ENCODE peak calls at places on chromosomes 7 and 10, in six cellular contexts. One of them, this sample, is unnamed.

GRCh38 chr7:148116195-148116594 is 474.4 kb upstream of the C7orf33 start:
- DNase-seq in AG04449: no peak
- DNase-seq in stimulated activated CD8-positive, alpha-beta memory T cell treated with anti-CD3 and anti-CD28 coated beads, Interleukin-2, amount 100 ng/mL, for 48 hours: no peak
- DNase-seq in colonic mucosa: no peak
- DNase-seq in AG10803: no peak
- DNase-seq in sigmoid colon: no peak
- DNase-seq in this sample: no peak

GRCh38 chr7:132782777-132783633 is 206.7 kb upstream of the PLXNA4 start:
- DNase-seq in AG10803: peak
- DNase-seq in sigmoid colon: no peak
- DNase-seq in colonic mucosa: no peak
- DNase-seq in stimulated activated CD8-positive, alpha-beta memory T cell treated with anti-CD3 and anti-CD28 coated beads, Interleukin-2, amount 100 ng/mL, for 48 hours: no peak
- DNase-seq in AG04449: peak
- DNase-seq in this sample: no peak

GRCh38 chr7:51263631-51264484 is 52.8 kb downstream of the COBL start:
- DNase-seq in AG10803: no peak
- DNase-seq in colonic mucosa: peak
- DNase-seq in sigmoid colon: no peak
- DNase-seq in AG04449: no peak
- DNase-seq in stimulated activated CD8-positive, alpha-beta memory T cell treated with anti-CD3 and anti-CD28 coated beads, Interleukin-2, amount 100 ng/mL, for 48 hours: no peak
- DNase-seq in this sample: no peak

GRCh38 chr7:134737561-134738353 is 41.7 kb upstream of the CALD1 start:
- DNase-seq in sigmoid colon: peak
- DNase-seq in AG04449: peak
- DNase-seq in colonic mucosa: no peak
- DNase-seq in AG10803: peak
- DNase-seq in stimulated activated CD8-positive, alpha-beta memory T cell treated with anti-CD3 and anti-CD28 coated beads, Interleukin-2, amount 100 ng/mL, for 48 hours: peak
- DNase-seq in this sample: no peak

GRCh38 chr7:105827106-105827870 is 49.1 kb downstream of the ATXN7L1 start:
- DNase-seq in AG04449: no peak
- DNase-seq in colonic mucosa: no peak
- DNase-seq in AG10803: no peak
- DNase-seq in sigmoid colon: no peak
- DNase-seq in stimulated activated CD8-positive, alpha-beta memory T cell treated with anti-CD3 and anti-CD28 coated beads, Interleukin-2, amount 100 ng/mL, for 48 hours: no peak
- DNase-seq in this sample: no peak

GRCh38 chr10:436911-437665 is 252.4 kb downstream of the DIP2C start:
- DNase-seq in AG10803: no peak
- DNase-seq in AG04449: no peak
- DNase-seq in colonic mucosa: no peak
- DNase-seq in stimulated activated CD8-positive, alpha-beta memory T cell treated with anti-CD3 and anti-CD28 coated beads, Interleukin-2, amount 100 ng/mL, for 48 hours: no peak
- DNase-seq in sigmoid colon: no peak
- DNase-seq in this sample: no peak

GRCh38 chr10:5105626-5106025 is 11.4 kb downstream of the AKR1C3 start:
- DNase-seq in AG10803: no peak
- DNase-seq in stimulated activated CD8-positive, alpha-beta memory T cell treated with anti-CD3 and anti-CD28 coated beads, Interleukin-2, amount 100 ng/mL, for 48 hours: no peak
- DNase-seq in sigmoid colon: no peak
- DNase-seq in colonic mucosa: no peak
- DNase-seq in AG04449: no peak
- DNase-seq in this sample: no peak

GRCh38 chr7:50421043-50421442 is 29.1 kb downstream of the FIGNL1 start:
- DNase-seq in AG10803: no peak
- DNase-seq in AG04449: no peak
- DNase-seq in colonic mucosa: no peak
- DNase-seq in sigmoid colon: no peak
- DNase-seq in stimulated activated CD8-positive, alpha-beta memory T cell treated with anti-CD3 and anti-CD28 coated beads, Interleukin-2, amount 100 ng/mL, for 48 hours: no peak
- DNase-seq in this sample: no peak